ENCODE peak calls at places on chromosome 3, in eight cellular contexts. Q is occipital lobe, M is AG08396, N is fibroblast of the aortic adventitia, S is type B pancreatic cell, W is iPS-NIHi11, T is astrocyte of the spinal cord, B is activated T-cell treated with anti-CD3 and anti-CD28 coated beads for 1 hour. H is an unnamed sample.
A peak's percentile ranks its signal among the peaks of the same experiment; 100 is the strongest.

GRCh38 chr3:89098964-89099585 is 8.3 kb upstream of the EPHA3 start:
- DNase-seq in Q (peak; percentile 9), M (peak; percentile 51), N (peak; percentile 66), S (no peak), W (peak; percentile 41), T (peak; percentile 82), B (no peak), H (peak; percentile 27)

GRCh38 chr3:155572085-155572484 is 172.8 kb downstream of the PLCH1 start:
- DNase-seq in Q (no peak), M (peak; percentile 13), N (peak; percentile 70), S (no peak), W (no peak), T (no peak), B (no peak), H (no peak)

GRCh38 chr3:58630081-58630709 is 36.4 kb downstream of the FAM3D start:
- DNase-seq in Q (peak; percentile 34), M (peak; percentile 67), N (peak; percentile 87), S (peak; percentile 79), W (peak; percentile 84), T (peak; percentile 45), B (peak; percentile 49), H (peak; percentile 91)

GRCh38 chr3:126685041-126685440 is 19.0 kb upstream of the CHCHD6 start:
- DNase-seq in Q (no peak), M (no peak), N (peak; percentile 25), S (no peak), W (no peak), T (peak; percentile 6), B (no peak), H (no peak)

GRCh38 chr3:74613566-74613965 is 893 bp downstream of the CNTN3 start:
- DNase-seq in Q (no peak), M (peak; percentile 31), N (no peak), S (no peak), W (no peak), T (no peak), B (no peak), H (peak; percentile 16)

GRCh38 chr3:47896736-47897135 is 93.8 kb downstream of the DHX30 start:
- DNase-seq in Q (no peak), M (no peak), N (no peak), S (no peak), W (no peak), T (no peak), B (no peak), H (no peak)

GRCh38 chr3:71652786-71653419 is 69.4 kb upstream of the FOXP1 start:
- DNase-seq in Q (no peak), M (peak; percentile 63), N (peak; percentile 79), S (no peak), W (peak; percentile 54), T (peak; percentile 74), B (no peak), H (peak; percentile 64)

GRCh38 chr3:121324320-121324719 is 221.5 kb downstream of the POLQ start:
- DNase-seq in Q (no peak), M (no peak), N (no peak), S (no peak), W (no peak), T (no peak), B (no peak), H (no peak)

GRCh38 chr3:46007280-46007679 is 11.7 kb upstream of the FYCO1 start:
- DNase-seq in Q (no peak), M (no peak), N (no peak), S (no peak), W (no peak), T (no peak), B (no peak), H (no peak)

GRCh38 chr3:155065537-155065936 is 14.6 kb upstream of the MME start:
- DNase-seq in Q (no peak), M (peak; percentile 41), N (peak; percentile 63), S (no peak), W (no peak), T (peak; percentile 55), B (no peak), H (no peak)

GRCh38 chr3:128496019-128496601 is 3.1 kb upstream of the GATA2 start:
- DNase-seq in Q (no peak), M (no peak), N (no peak), S (peak; percentile 67), W (no peak), T (no peak), B (no peak), H (peak; percentile 70)

GRCh38 chr3:9347887-9348286 is 15.0 kb upstream of the THUMPD3 start:
- DNase-seq in Q (no peak), M (peak; percentile 27), N (peak; percentile 76), S (no peak), W (no peak), T (peak; percentile 61), B (no peak), H (no peak)

GRCh38 chr3:126523745-126524428 is at the start of gene CHST13:
- DNase-seq in Q (no peak), M (peak; percentile 76), N (no peak), S (no peak), W (peak; percentile 89), T (peak; percentile 8), B (no peak), H (peak; percentile 95)

GRCh38 chr3:165404357-165405042 is 208.3 kb upstream of the SLITRK3 start:
- DNase-seq in Q (no peak), M (no peak), N (no peak), S (no peak), W (no peak), T (no peak), B (no peak), H (no peak)

GRCh38 chr3:55074861-55075260 is 147.0 kb upstream of the LRTM1 start:
- DNase-seq in Q (no peak), M (no peak), N (peak; percentile 29), S (no peak), W (no peak), T (no peak), B (no peak), H (no peak)

GRCh38 chr3:53114412-53115074 is 15.7 kb downstream of the RFT1 start:
- DNase-seq in Q (no peak), M (peak; percentile 29), N (no peak), S (no peak), W (no peak), T (no peak), B (no peak), H (no peak)

GRCh38 chr3:44252332-44252731 is 10.6 kb downstream of the TOPAZ1 start:
- DNase-seq in Q (no peak), M (no peak), N (no peak), S (no peak), W (no peak), T (no peak), B (no peak), H (no peak)

GRCh38 chr3:10248984-10249748 is 907 bp downstream of the TATDN2 start:
- DNase-seq in Q (no peak), M (peak; percentile 55), N (peak; percentile 5), S (no peak), W (peak; percentile 50), T (no peak), B (peak; percentile 30), H (peak; percentile 72)

GRCh38 chr3:141191097-141191749 is 40.4 kb upstream of the PXYLP1 start:
- DNase-seq in Q (no peak), M (no peak), N (no peak), S (no peak), W (no peak), T (peak; percentile 1), B (no peak), H (no peak)

GRCh38 chr3:65953301-65953812 is 85.4 kb downstream of the MAGI1 start:
- DNase-seq in Q (no peak), M (no peak), N (peak; percentile 45), S (peak; percentile 72), W (peak; percentile 83), T (no peak), B (no peak), H (peak; percentile 73)

GRCh38 chr3:66489115-66489514 is 11.7 kb downstream of the LRIG1 start:
- DNase-seq in Q (no peak), M (no peak), N (no peak), S (no peak), W (no peak), T (no peak), B (no peak), H (no peak)

GRCh38 chr3:42526616-42527367 is 24.3 kb downstream of the VIPR1 start:
- DNase-seq in Q (no peak), M (no peak), N (no peak), S (no peak), W (peak; percentile 62), T (no peak), B (peak; percentile 33), H (peak; percentile 78)

GRCh38 chr3:184786271-184787010 is 25.5 kb upstream of the VPS8 start:
- DNase-seq in Q (peak; percentile 23), M (peak; percentile 89), N (peak; percentile 90), S (no peak), W (no peak), T (peak; percentile 55), B (no peak), H (no peak)

GRCh38 chr3:146605106-146605505 is at the start of gene PLSCR5:
- DNase-seq in Q (no peak), M (no peak), N (no peak), S (no peak), W (no peak), T (no peak), B (no peak), H (no peak)

GRCh38 chr3:14118400-14119165 is 6.1 kb downstream of the CHCHD4 start:
- DNase-seq in Q (no peak), M (no peak), N (peak; percentile 52), S (peak; percentile 48), W (no peak), T (no peak), B (no peak), H (no peak)

GRCh38 chr3:46096781-46097180 is 69.5 kb upstream of the XCR1 start:
- DNase-seq in Q (no peak), M (no peak), N (no peak), S (no peak), W (no peak), T (no peak), B (no peak), H (no peak)

GRCh38 chr3:111998661-111999641 is at the start of gene TAGLN3:
- DNase-seq in Q (peak; percentile 58), M (peak; percentile 36), N (no peak), S (no peak), W (peak; percentile 73), T (peak; percentile 38), B (no peak), H (peak; percentile 76)

GRCh38 chr3:100753846-100754245 is 44.6 kb downstream of the TFG start:
- DNase-seq in Q (no peak), M (no peak), N (peak; percentile 22), S (no peak), W (no peak), T (peak; percentile 44), B (no peak), H (no peak)

H was measured in H7.